ENCODE peak calls at places on chromosomes 5 and 9, in four cellular contexts. U is HepG2, P is K562, G is GM12878. H is an unnamed sample.

GRCh38 chr5:79837707-79838620 is 148.3 kb downstream of the CMYA5 start:
- DNase-seq in U (no peak), G (no peak), P (no peak), H (no peak)

GRCh38 chr5:133610489-133611356 is 1.6 kb downstream of the FSTL4 start:
- DNase-seq in G (no peak), P (peak), U (peak), H (peak)

GRCh38 chr5:135236187-135236835 is 162.7 kb downstream of the MACROH2A1 start:
- DNase-seq in U (no peak), G (no peak), P (no peak), H (no peak)

GRCh38 chr9:72384710-72385475 is 19.9 kb upstream of the ZFAND5 start:
- DNase-seq in P (no peak), U (no peak), G (no peak), H (no peak)

GRCh38 chr5:171770153-171770552 is 15.5 kb upstream of the SMIM23 start:
- DNase-seq in U (no peak), P (no peak), G (no peak), H (no peak)

GRCh38 chr9:70477146-70477745 is 62.8 kb upstream of the KLF9 start:
- DNase-seq in P (no peak), U (no peak), G (no peak), H (no peak)

GRCh38 chr9:84839538-84839937 is 170.0 kb downstream of the NTRK2 start:
- DNase-seq in P (no peak), G (no peak), U (no peak), H (no peak)

GRCh38 chr9:96327694-96328352 is 25.8 kb upstream of the HSD17B3 start:
- DNase-seq in P (peak), G (peak), U (peak), H (peak)

GRCh38 chr5:112419050-112419595 is at the start of gene EPB41L4A:
- DNase-seq in U (no peak), G (no peak), P (no peak), H (peak)

GRCh38 chr5:501040-501832 is 23.0 kb downstream of the SLC9A3 start:
- DNase-seq in G (no peak), P (no peak), U (no peak), H (no peak)

GRCh38 chr5:141525659-141526058 is 36.8 kb downstream of the PCDHGC5 start:
- DNase-seq in U (peak), P (no peak), G (no peak), H (no peak)

GRCh38 chr9:4654084-4654483 is 8.0 kb upstream of the PLPP6 start:
- DNase-seq in G (no peak), P (no peak), U (no peak), H (no peak)

GRCh38 chr5:162565-163337 is 28.5 kb upstream of the LRRC14B start:
- DNase-seq in G (no peak), P (no peak), U (no peak), H (no peak)

GRCh38 chr9:6739218-6739617 is 18.6 kb upstream of the KDM4C start:
- DNase-seq in G (no peak), P (no peak), U (peak), H (peak)

GRCh38 chr9:110089681-110090370 is 118.1 kb downstream of the C9orf152 start:
- DNase-seq in P (no peak), G (no peak), U (peak), H (no peak)

GRCh38 chr5:125198270-125198974 is 452.0 kb upstream of the ZNF608 start:
- DNase-seq in U (no peak), G (no peak), P (no peak), H (peak)

GRCh38 chr5:8060235-8061139 is 191.5 kb downstream of the MTRR start:
- DNase-seq in U (no peak), G (no peak), P (no peak), H (no peak)

GRCh38 chr9:91161465-91162275 is 200.0 kb downstream of the AUH start:
- DNase-seq in U (no peak), G (no peak), P (no peak), H (no peak)

GRCh38 chr5:74529101-74529500 is 111.4 kb downstream of the ENC1 start:
- DNase-seq in U (no peak), P (no peak), G (no peak), H (no peak)

GRCh38 chr5:8686707-8687106 is 817.8 kb downstream of the MTRR start:
- DNase-seq in U (no peak), P (no peak), G (no peak), H (no peak)

GRCh38 chr5:22521521-22521920 is 331.6 kb downstream of the CDH12 start:
- DNase-seq in U (no peak), P (no peak), G (no peak), H (no peak)

GRCh38 chr5:144333336-144333920 is 162.8 kb downstream of the KCTD16 start:
- DNase-seq in P (no peak), G (peak), U (no peak), H (no peak)

GRCh38 chr5:159616967-159617366 is 286.7 kb upstream of the IL12B start:
- DNase-seq in P (no peak), G (no peak), U (no peak), H (no peak)

GRCh38 chr5:71014186-71014585 is 11.0 kb downstream of the NAIP start:
- DNase-seq in U (no peak), P (no peak), G (no peak), H (no peak)

GRCh38 chr9:72038890-72039410 is 21.5 kb downstream of the C9orf57 start:
- DNase-seq in U (peak), G (peak), P (peak), H (peak)

GRCh38 chr9:81132318-81132717 is 557.0 kb downstream of the TLE1 start:
- DNase-seq in P (no peak), G (no peak), U (no peak), H (no peak)

GRCh38 chr5:104513194-104513602 is 950.6 kb upstream of the NUDT12 start:
- DNase-seq in G (no peak), U (peak), P (no peak), H (no peak)

GRCh38 chr9:104911029-104911607 is 16.8 kb downstream of the ABCA1 start:
- DNase-seq in G (no peak), U (peak), P (no peak), H (no peak)

GRCh38 chr5:93294184-93294583 is 286.8 kb downstream of the NR2F1-AS1 start:
- DNase-seq in P (no peak), U (no peak), G (no peak), H (no peak)

GRCh38 chr5:61525573-61526142 is 193.6 kb downstream of the ZSWIM6 start:
- DNase-seq in G (no peak), U (no peak), P (no peak), H (no peak)

GRCh38 chr5:178234753-178235599 is 2.4 kb upstream of the PHYKPL start:
- DNase-seq in G (no peak), U (peak), P (peak), H (peak)

GRCh38 chr9:73155968-73156592 is 4.4 kb downstream of the ANXA1 start:
- DNase-seq in U (no peak), G (no peak), P (no peak), H (no peak)

GRCh38 chr9:78575041-78575440 is 278.1 kb downstream of the PSAT1 start:
- DNase-seq in P (no peak), U (no peak), G (no peak), H (no peak)

DNA sequence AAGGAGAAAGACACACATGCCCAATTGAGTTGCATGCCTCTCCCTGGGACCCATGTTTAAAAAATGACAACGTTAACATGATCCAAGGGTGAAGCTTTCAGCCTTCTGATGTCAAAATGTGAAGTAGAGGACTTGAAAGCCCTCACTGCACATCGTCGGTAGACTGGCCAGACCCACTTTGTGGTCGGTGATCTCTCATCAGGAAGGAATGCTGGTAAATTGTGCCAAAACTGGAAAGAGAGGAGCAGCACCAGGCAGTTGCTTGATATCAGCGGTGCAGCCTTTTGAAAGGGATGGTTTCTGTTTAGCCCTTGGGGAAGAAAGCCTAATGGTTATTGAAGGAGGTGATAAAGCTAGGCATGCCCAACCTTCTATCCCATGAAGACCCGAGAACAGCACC is 125.3 kb upstream of the MARCHF11 start:
- DNase-seq in U (no peak), G (no peak), P (no peak), H (no peak)
- TF ChIP-seq SP1 in U (no peak), G (no peak), P (no peak), H (no peak)

GRCh38 chr5:59917121-59917520 is 23.6 kb upstream of the PDE4D start:
- DNase-seq in P (no peak), G (no peak), U (no peak), H (no peak)
- TF ChIP-seq BHLHE40 in P (no peak), G (no peak), U (no peak), H (no peak)

DNA sequence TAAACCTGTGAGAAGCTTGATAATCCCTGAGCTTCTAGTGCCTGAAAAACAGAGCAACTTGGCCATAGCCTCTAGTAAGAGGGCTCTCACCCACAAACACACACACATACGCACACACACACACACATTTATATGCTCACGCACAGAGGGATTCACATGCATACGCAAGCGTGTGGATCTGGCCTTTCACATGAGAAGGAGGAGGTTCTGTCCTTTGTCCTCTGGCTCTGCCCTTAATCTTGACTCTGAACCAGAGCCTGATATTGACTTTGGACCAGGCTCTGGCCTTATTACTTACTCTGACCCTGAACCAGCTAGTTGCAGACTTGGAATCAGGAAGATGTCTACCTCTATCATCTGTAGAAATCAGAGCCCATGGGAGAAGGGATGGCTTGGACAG is 10.0 kb upstream of the P4HA2 start:
- DNase-seq in G (no peak), U (no peak), P (no peak), H (no peak)
- TF ChIP-seq SP1 in G (no peak), U (no peak), P (no peak), H (no peak)

DNA sequence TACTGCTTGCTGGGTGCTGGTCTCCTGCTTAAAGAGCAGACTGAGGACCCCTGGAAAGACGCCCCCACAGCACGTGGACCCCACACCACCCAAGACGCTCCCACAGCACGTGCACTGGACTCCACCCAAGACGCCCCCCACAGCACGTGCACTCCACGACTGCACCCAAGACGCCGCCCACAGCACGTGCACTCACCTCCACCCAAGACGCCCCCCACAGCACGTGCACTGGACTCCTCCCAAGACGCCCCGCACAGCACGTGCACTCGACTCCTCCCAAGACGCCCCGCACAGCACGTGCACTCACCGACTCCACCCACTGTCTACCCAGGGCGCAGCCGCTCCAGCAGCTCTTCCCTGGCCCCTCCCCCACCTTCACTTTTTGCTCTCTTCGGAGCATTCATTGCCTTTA is 50.5 kb downstream of the EHMT1 start:
- DNase-seq in U (no peak), G (no peak), P (peak), H (no peak)
- TF ChIP-seq BHLHE40 in U (no peak), G (no peak), P (peak), H (no peak)

GRCh38 chr5:6719896-6720560 is 6.8 kb downstream of the TENT4A start:
- DNase-seq in G (no peak), U (no peak), P (no peak), H (no peak)
- TF ChIP-seq SP1 in G (no peak), U (no peak), P (no peak), H (no peak)

DNA sequence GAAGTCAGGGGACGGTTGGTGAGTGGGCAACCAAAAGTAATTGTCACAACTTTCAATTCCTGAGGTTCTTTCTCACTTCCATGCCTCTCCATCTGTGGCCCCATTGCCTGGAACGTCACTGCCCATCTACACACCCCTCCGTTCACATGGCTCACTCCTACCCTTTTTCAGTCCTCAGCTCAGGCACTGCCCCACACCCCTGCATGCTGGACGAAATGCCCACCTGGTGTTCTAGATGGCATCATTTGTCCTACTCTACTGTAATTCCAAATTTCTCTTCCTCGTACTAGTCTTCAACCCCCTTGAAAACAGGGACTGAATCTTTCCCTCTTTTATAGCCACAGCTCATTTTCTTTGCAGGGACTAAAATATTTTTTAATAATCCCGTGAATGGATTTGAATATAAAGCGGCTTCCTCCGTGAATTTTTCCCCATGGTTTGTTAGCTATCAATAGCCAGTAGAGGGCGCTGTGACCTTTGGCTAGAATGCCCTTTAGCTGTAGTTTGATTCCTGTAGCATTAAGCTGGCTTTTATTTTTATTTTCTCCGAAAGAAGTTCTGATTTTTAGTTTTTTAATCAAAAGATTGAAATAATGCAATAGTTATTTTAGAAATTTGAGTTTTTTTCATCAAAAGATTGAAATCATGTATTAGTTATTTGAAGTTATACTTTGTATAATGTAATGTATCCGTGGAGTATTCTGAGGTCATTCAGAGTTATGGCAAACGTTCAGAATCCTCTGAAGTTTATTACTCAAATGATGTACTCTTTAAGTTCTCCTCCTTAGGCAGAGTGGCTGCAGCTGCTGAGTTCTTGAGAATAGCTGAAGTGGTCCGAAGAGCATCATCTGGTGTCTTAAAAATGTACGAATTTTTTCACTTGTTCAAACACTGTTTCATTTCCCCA is 232.1 kb downstream of the SH3GL2 start:
- DNase-seq in U (peak), P (peak), G (no peak), H (peak)
- TF ChIP-seq BHLHE40 in U (no peak), P (no peak), G (no peak), H (no peak)